ENCODE peak calls at places on chromosomes 13 and 19, in seven cellular contexts. Q is glutamatergic neuron, I is colonic mucosa, A is endothelial cell, O is heart left ventricle, G is MCF 10A, Y is GM20000. L is an unnamed sample.

GRCh38 chr19:41156207-41156606 is 36.8 kb upstream of the CYP2S1 start:
- DNase-seq in Q (no peak), I (no peak), A (no peak), O (no peak), G (no peak), Y (no peak), L (no peak)

GRCh38 chr13:34156841-34157365 is 339.0 kb downstream of the RFC3 start:
- DNase-seq in Q (peak; percentile 24), I (peak; percentile 81), A (no peak), O (peak; percentile 55), G (peak; percentile 95), Y (peak; percentile 62), L (peak; percentile 82)

GRCh38 chr13:46355088-46355468 is 32.0 kb downstream of the RUBCNL start:
- DNase-seq in Q (no peak), I (no peak), A (no peak), O (no peak), G (no peak), Y (no peak), L (no peak)

GRCh38 chr13:19818223-19818842 is 35.6 kb upstream of the PSPC1 start:
- DNase-seq in Q (peak; percentile 91), I (peak; percentile 42), A (peak; percentile 89), O (peak; percentile 10), G (no peak), Y (no peak), L (no peak)

GRCh38 chr13:101415358-101416174 is 742 bp downstream of the NALCN start:
- DNase-seq in Q (peak; percentile 42), I (no peak), A (no peak), O (peak; percentile 8), G (no peak), Y (no peak), L (no peak)

GRCh38 chr19:41930926-41931592 is 2.8 kb upstream of the ERFL start:
- DNase-seq in Q (peak; percentile 42), I (no peak), A (no peak), O (no peak), G (no peak), Y (no peak), L (no peak)

GRCh38 chr13:40982772-40983171 is 36.3 kb downstream of the ELF1 start:
- DNase-seq in Q (no peak), I (peak; percentile 63), A (peak; percentile 33), O (peak; percentile 73), G (no peak), Y (peak; percentile 52), L (no peak)

GRCh38 chr19:17220207-17220758 is 5.1 kb downstream of the USE1 start:
- DNase-seq in Q (no peak), I (peak; percentile 54), A (no peak), O (no peak), G (peak; percentile 88), Y (no peak), L (no peak)

GRCh38 chr13:37835392-37835791 is 34.2 kb downstream of the TRPC4 start:
- DNase-seq in Q (no peak), I (no peak), A (no peak), O (no peak), G (no peak), Y (no peak), L (no peak)

GRCh38 chr13:43305416-43305815 is 282.0 kb downstream of the DNAJC15 start:
- DNase-seq in Q (no peak), I (no peak), A (no peak), O (no peak), G (no peak), Y (no peak), L (no peak)

GRCh38 chr19:32363175-32363574 is 17.8 kb downstream of the ZNF507 start:
- DNase-seq in Q (no peak), I (no peak), A (no peak), O (no peak), G (peak; percentile 64), Y (no peak), L (no peak)

GRCh38 chr13:109666656-109667448 is 119.5 kb downstream of the IRS2 start:
- DNase-seq in Q (no peak), I (no peak), A (no peak), O (no peak), G (no peak), Y (no peak), L (no peak)

GRCh38 chr19:47390533-47391488 is 28.5 kb downstream of the MEIS3 start:
- DNase-seq in Q (no peak), I (no peak), A (no peak), O (no peak), G (no peak), Y (no peak), L (no peak)

GRCh38 chr13:76993021-76993420 is 1.1 kb downstream of the CLN5 start:
- DNase-seq in Q (no peak), I (no peak), A (no peak), O (no peak), G (no peak), Y (no peak), L (no peak)

GRCh38 chr13:98397861-98398260 is 179.0 kb downstream of the STK24 start:
- DNase-seq in Q (no peak), I (no peak), A (no peak), O (no peak), G (no peak), Y (no peak), L (no peak)

GRCh38 chr13:47420568-47420967 is 523.7 kb upstream of the HTR2A start:
- DNase-seq in Q (no peak), I (no peak), A (no peak), O (no peak), G (no peak), Y (no peak), L (peak; percentile 12)

GRCh38 chr13:113034451-113035208 is 65.6 kb downstream of the MCF2L start:
- DNase-seq in Q (peak; percentile 67), I (peak; percentile 34), A (peak; percentile 62), O (peak; percentile 40), G (peak; percentile 71), Y (no peak), L (no peak)

GRCh38 chr19:46813570-46814358 is 25.4 kb upstream of the SLC1A5 start:
- DNase-seq in Q (no peak), I (peak; percentile 50), A (no peak), O (peak; percentile 66), G (peak; percentile 46), Y (no peak), L (no peak)

GRCh38 chr13:50646070-50646469 is 197.4 kb downstream of the DLEU7 start:
- DNase-seq in Q (no peak), I (no peak), A (no peak), O (no peak), G (no peak), Y (no peak), L (no peak)

GRCh38 chr19:57850553-57851017 is 926 bp downstream of the ZNF587 start:
- DNase-seq in Q (peak; percentile 35), I (peak; percentile 76), A (no peak), O (no peak), G (peak; percentile 21), Y (peak; percentile 6), L (no peak)

GRCh38 chr19:16064209-16064889 is 11.9 kb upstream of the TPM4 start:
- DNase-seq in Q (no peak), I (no peak), A (no peak), O (no peak), G (no peak), Y (peak; percentile 1), L (no peak)

GRCh38 chr19:16068696-16069259 is 7.5 kb upstream of the TPM4 start:
- DNase-seq in Q (no peak), I (no peak), A (no peak), O (no peak), G (no peak), Y (no peak), L (no peak)

GRCh38 chr19:16067205-16067938 is 8.9 kb upstream of the TPM4 start:
- DNase-seq in Q (no peak), I (peak; percentile 79), A (no peak), O (no peak), G (peak; percentile 92), Y (no peak), L (no peak)

GRCh38 chr19:16069813-16070365 is 6.4 kb upstream of the TPM4 start:
- DNase-seq in Q (no peak), I (no peak), A (no peak), O (no peak), G (no peak), Y (no peak), L (no peak)

GRCh38 chr19:16066611-16067104 is 9.6 kb upstream of the TPM4 start:
- DNase-seq in Q (no peak), I (peak; percentile 81), A (no peak), O (no peak), G (peak; percentile 88), Y (peak; percentile 77), L (no peak)
- TF ChIP-seq CTCF in Q (no peak), I (peak; percentile 15), A (no peak), O (no peak), G (no peak), Y (peak; percentile 71), L (no peak)

GRCh38 chr19:5354403-5354802 is 13.8 kb upstream of the PTPRS start:
- DNase-seq in Q (peak; percentile 75), I (no peak), A (peak; percentile 28), O (no peak), G (peak; percentile 34), Y (peak; percentile 46), L (no peak)
- TF ChIP-seq CTCF in Q (peak; percentile 26), I (no peak), A (peak; percentile 32), O (no peak), G (peak; percentile 26), Y (peak; percentile 39), L (peak; percentile 65)

DNA sequence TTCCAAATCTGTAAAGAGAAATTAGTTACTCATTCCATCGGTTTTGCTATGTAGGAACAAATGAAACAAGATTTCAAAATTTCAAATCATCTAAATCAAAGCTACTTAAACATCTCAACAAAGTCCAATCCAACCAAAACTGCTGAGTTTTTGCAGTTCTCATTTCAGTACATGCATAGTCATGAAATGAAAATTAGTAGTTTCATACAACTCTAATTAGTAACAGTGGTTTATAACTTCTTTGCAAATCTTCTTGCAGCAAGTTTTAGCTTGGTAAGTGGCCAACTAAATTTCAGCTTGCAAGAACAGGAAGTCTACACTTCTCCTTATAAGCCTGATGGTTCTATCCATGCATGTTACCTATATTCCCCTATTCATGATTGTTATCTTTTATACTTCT is 75.6 kb downstream of the SPRY2 start:
- DNase-seq in Q (no peak), I (no peak), A (no peak), O (no peak), G (no peak), Y (no peak), L (no peak)
- TF ChIP-seq CTCF in Q (no peak), I (no peak), A (no peak), O (no peak), G (no peak), Y (no peak), L (no peak)

DNA sequence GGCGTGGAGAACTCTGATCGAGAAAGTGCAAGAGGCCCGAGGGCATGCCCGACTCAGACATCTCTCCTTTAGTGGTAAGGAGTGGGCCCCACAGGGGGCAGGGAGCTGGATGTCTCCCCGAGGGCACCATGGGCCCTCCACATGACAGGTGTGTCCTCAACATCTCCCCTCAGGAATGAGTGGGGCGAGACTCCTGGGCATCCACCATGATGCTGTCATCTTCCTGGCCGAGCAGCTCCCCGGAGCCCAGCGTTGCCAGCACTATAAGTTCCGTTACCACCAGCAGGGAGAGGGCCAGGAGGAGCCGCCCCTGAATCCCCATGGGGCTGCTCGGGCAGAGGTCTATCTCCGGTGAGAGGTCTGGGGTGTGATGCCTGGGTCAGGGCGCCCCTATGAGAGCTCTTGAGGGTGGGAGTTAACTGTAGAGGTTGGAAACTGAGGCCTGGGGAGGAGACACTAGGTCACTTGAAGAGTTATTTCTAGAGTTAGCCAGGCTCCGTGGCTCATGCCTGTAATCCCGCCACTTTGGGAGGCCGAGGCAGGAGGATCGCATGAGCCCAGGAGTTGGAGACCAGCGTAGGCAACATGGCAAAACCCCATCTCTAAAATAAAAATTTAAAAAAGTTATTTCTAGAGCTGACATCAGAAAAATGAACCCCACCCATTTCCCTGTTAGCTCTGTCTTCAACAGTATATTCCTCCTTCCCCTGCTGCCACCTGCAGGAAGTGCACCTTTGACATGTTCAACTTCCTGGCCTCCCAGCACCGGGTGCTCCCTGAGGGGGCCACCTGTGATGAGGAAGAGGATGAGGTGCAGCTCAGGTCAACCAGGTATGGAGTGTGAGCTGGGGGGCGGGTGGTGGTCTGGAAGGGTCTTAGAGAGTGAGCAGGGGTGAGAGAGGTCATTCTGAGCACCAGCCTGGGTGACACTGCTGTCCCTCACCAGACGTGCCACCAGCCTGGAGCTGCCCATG is 5.1 kb downstream of the IGFLR1 start:
- DNase-seq in Q (no peak), I (no peak), A (no peak), O (no peak), G (no peak), Y (no peak), L (no peak)
- TF ChIP-seq CTCF in Q (no peak), I (no peak), A (no peak), O (no peak), G (no peak), Y (no peak), L (no peak)

L was measured in Panc1.